ENCODE peak calls at places on chromosomes 12 and 14, in ten cellular contexts. One of them, this sample, is unnamed.

GRCh38 chr14:87142568-87143211 is 850.3 kb downstream of the GALC start:
- DNase-seq in T-helper 17 cell: no peak
- DNase-seq in stimulated activated CD8-positive, alpha-beta memory T cell treated with anti-CD3 and anti-CD28 coated beads, Interleukin-2, amount 100 ng/mL, for 1 hour: no peak
- DNase-seq in stromal cell of bone marrow: no peak
- DNase-seq in NCI-H446: no peak
- DNase-seq in fibroblast of pulmonary artery: no peak
- DNase-seq in GM12864: no peak
- DNase-seq in NCI-H510A treated with DMSO at 0.1 percent for 48 hours: no peak
- DNase-seq in stimulated activated effector memory CD8-positive, alpha-beta T cell treated with anti-CD3 and anti-CD28 coated beads, Interleukin-12 subunit alpha, Interleukin-12 subunit beta, amount 100 ng/mL, for 72 hours: no peak
- DNase-seq in T-helper 2 cell: no peak
- DNase-seq in this sample: no peak

GRCh38 chr14:53285806-53286205 is 132.7 kb upstream of the DDHD1 start:
- DNase-seq in T-helper 17 cell: no peak
- DNase-seq in stimulated activated CD8-positive, alpha-beta memory T cell treated with anti-CD3 and anti-CD28 coated beads, Interleukin-2, amount 100 ng/mL, for 1 hour: no peak
- DNase-seq in stromal cell of bone marrow: no peak
- DNase-seq in NCI-H446: no peak
- DNase-seq in fibroblast of pulmonary artery: peak; percentile 10
- DNase-seq in GM12864: no peak
- DNase-seq in NCI-H510A treated with DMSO at 0.1 percent for 48 hours: no peak
- DNase-seq in stimulated activated effector memory CD8-positive, alpha-beta T cell treated with anti-CD3 and anti-CD28 coated beads, Interleukin-12 subunit alpha, Interleukin-12 subunit beta, amount 100 ng/mL, for 72 hours: no peak
- DNase-seq in T-helper 2 cell: no peak
- DNase-seq in this sample: no peak

GRCh38 chr12:123141615-123142517 is 9.0 kb downstream of the PITPNM2 start:
- DNase-seq in T-helper 17 cell: no peak
- DNase-seq in stimulated activated CD8-positive, alpha-beta memory T cell treated with anti-CD3 and anti-CD28 coated beads, Interleukin-2, amount 100 ng/mL, for 1 hour: no peak
- DNase-seq in stromal cell of bone marrow: peak; percentile 69
- DNase-seq in NCI-H446: no peak
- DNase-seq in fibroblast of pulmonary artery: peak; percentile 74
- DNase-seq in GM12864: no peak
- DNase-seq in NCI-H510A treated with DMSO at 0.1 percent for 48 hours: no peak
- DNase-seq in stimulated activated effector memory CD8-positive, alpha-beta T cell treated with anti-CD3 and anti-CD28 coated beads, Interleukin-12 subunit alpha, Interleukin-12 subunit beta, amount 100 ng/mL, for 72 hours: no peak
- DNase-seq in T-helper 2 cell: no peak
- DNase-seq in this sample: peak; percentile 82

GRCh38 chr12:49338830-49339463 is 2.0 kb upstream of the C1QL4 start:
- DNase-seq in T-helper 17 cell: no peak
- DNase-seq in stimulated activated CD8-positive, alpha-beta memory T cell treated with anti-CD3 and anti-CD28 coated beads, Interleukin-2, amount 100 ng/mL, for 1 hour: no peak
- DNase-seq in stromal cell of bone marrow: no peak
- DNase-seq in NCI-H446: no peak
- DNase-seq in fibroblast of pulmonary artery: no peak
- DNase-seq in GM12864: no peak
- DNase-seq in NCI-H510A treated with DMSO at 0.1 percent for 48 hours: no peak
- DNase-seq in stimulated activated effector memory CD8-positive, alpha-beta T cell treated with anti-CD3 and anti-CD28 coated beads, Interleukin-12 subunit alpha, Interleukin-12 subunit beta, amount 100 ng/mL, for 72 hours: no peak
- DNase-seq in T-helper 2 cell: no peak
- DNase-seq in this sample: no peak

GRCh38 chr12:31859232-31859977 is 99.8 kb upstream of the RESF1 start:
- DNase-seq in T-helper 17 cell: no peak
- DNase-seq in stimulated activated CD8-positive, alpha-beta memory T cell treated with anti-CD3 and anti-CD28 coated beads, Interleukin-2, amount 100 ng/mL, for 1 hour: no peak
- DNase-seq in stromal cell of bone marrow: no peak
- DNase-seq in NCI-H446: no peak
- DNase-seq in fibroblast of pulmonary artery: no peak
- DNase-seq in GM12864: peak; percentile 52
- DNase-seq in NCI-H510A treated with DMSO at 0.1 percent for 48 hours: no peak
- DNase-seq in stimulated activated effector memory CD8-positive, alpha-beta T cell treated with anti-CD3 and anti-CD28 coated beads, Interleukin-12 subunit alpha, Interleukin-12 subunit beta, amount 100 ng/mL, for 72 hours: no peak
- DNase-seq in T-helper 2 cell: no peak
- DNase-seq in this sample: no peak

GRCh38 chr14:54572316-54572715 is 5.4 kb downstream of the SAMD4A start:
- DNase-seq in T-helper 17 cell: no peak
- DNase-seq in stimulated activated CD8-positive, alpha-beta memory T cell treated with anti-CD3 and anti-CD28 coated beads, Interleukin-2, amount 100 ng/mL, for 1 hour: no peak
- DNase-seq in stromal cell of bone marrow: no peak
- DNase-seq in NCI-H446: no peak
- DNase-seq in fibroblast of pulmonary artery: peak; percentile 54
- DNase-seq in GM12864: no peak
- DNase-seq in NCI-H510A treated with DMSO at 0.1 percent for 48 hours: no peak
- DNase-seq in stimulated activated effector memory CD8-positive, alpha-beta T cell treated with anti-CD3 and anti-CD28 coated beads, Interleukin-12 subunit alpha, Interleukin-12 subunit beta, amount 100 ng/mL, for 72 hours: peak; percentile 58
- DNase-seq in T-helper 2 cell: peak; percentile 57
- DNase-seq in this sample: peak; percentile 65

GRCh38 chr14:106843951-106844483 is 1317.6 kb downstream of the TMEM121 start:
- DNase-seq in T-helper 17 cell: no peak
- DNase-seq in stimulated activated CD8-positive, alpha-beta memory T cell treated with anti-CD3 and anti-CD28 coated beads, Interleukin-2, amount 100 ng/mL, for 1 hour: no peak
- DNase-seq in stromal cell of bone marrow: no peak
- DNase-seq in NCI-H446: no peak
- DNase-seq in fibroblast of pulmonary artery: no peak
- DNase-seq in GM12864: no peak
- DNase-seq in NCI-H510A treated with DMSO at 0.1 percent for 48 hours: peak; percentile 47
- DNase-seq in stimulated activated effector memory CD8-positive, alpha-beta T cell treated with anti-CD3 and anti-CD28 coated beads, Interleukin-12 subunit alpha, Interleukin-12 subunit beta, amount 100 ng/mL, for 72 hours: peak; percentile 63
- DNase-seq in T-helper 2 cell: peak; percentile 54
- DNase-seq in this sample: no peak

GRCh38 chr12:95701722-95702418 is 88.7 kb downstream of the NTN4 start:
- DNase-seq in T-helper 17 cell: no peak
- DNase-seq in stimulated activated CD8-positive, alpha-beta memory T cell treated with anti-CD3 and anti-CD28 coated beads, Interleukin-2, amount 100 ng/mL, for 1 hour: no peak
- DNase-seq in stromal cell of bone marrow: no peak
- DNase-seq in NCI-H446: no peak
- DNase-seq in fibroblast of pulmonary artery: no peak
- DNase-seq in GM12864: no peak
- DNase-seq in NCI-H510A treated with DMSO at 0.1 percent for 48 hours: no peak
- DNase-seq in stimulated activated effector memory CD8-positive, alpha-beta T cell treated with anti-CD3 and anti-CD28 coated beads, Interleukin-12 subunit alpha, Interleukin-12 subunit beta, amount 100 ng/mL, for 72 hours: no peak
- DNase-seq in T-helper 2 cell: no peak
- DNase-seq in this sample: no peak

This sample was measured in dermis blood vessel endothelial cell.